ENCODE peak calls at places on chromosomes 1 and 21, in nine cellular contexts. One of them, this sample, is unnamed.

GRCh38 chr1:77484334-77484733 is 198.1 kb downstream of the ZZZ3 start:
- DNase-seq in A549: no peak
- DNase-seq in fibroblast of lung: no peak
- DNase-seq in aorta: no peak
- DNase-seq in AG04449: no peak
- DNase-seq in ovary: no peak
- DNase-seq in kidney epithelial cell: no peak
- DNase-seq in right cardiac atrium: no peak
- DNase-seq in endodermal cell: no peak
- DNase-seq in this sample: no peak

GRCh38 chr1:183278736-183279591 is 92.9 kb downstream of the LAMC2 start:
- DNase-seq in ovary: no peak
- DNase-seq in aorta: no peak
- DNase-seq in A549: no peak
- DNase-seq in endodermal cell: peak; percentile 79
- DNase-seq in fibroblast of lung: peak; percentile 64
- DNase-seq in AG04449: no peak
- DNase-seq in kidney epithelial cell: peak; percentile 48
- DNase-seq in right cardiac atrium: peak; percentile 38
- DNase-seq in this sample: no peak

GRCh38 chr1:78255849-78256248 is 210.1 kb downstream of the GIPC2 start:
- DNase-seq in aorta: no peak
- DNase-seq in AG04449: no peak
- DNase-seq in kidney epithelial cell: no peak
- DNase-seq in right cardiac atrium: no peak
- DNase-seq in ovary: no peak
- DNase-seq in A549: no peak
- DNase-seq in endodermal cell: no peak
- DNase-seq in fibroblast of lung: no peak
- DNase-seq in this sample: no peak

GRCh38 chr1:153541641-153542569 is 1.2 kb upstream of the S100A5 start:
- DNase-seq in endodermal cell: no peak
- DNase-seq in fibroblast of lung: no peak
- DNase-seq in aorta: no peak
- DNase-seq in ovary: peak; percentile 20
- DNase-seq in A549: no peak
- DNase-seq in kidney epithelial cell: no peak
- DNase-seq in right cardiac atrium: no peak
- DNase-seq in AG04449: no peak
- DNase-seq in this sample: no peak

GRCh38 chr1:100597069-100597741 is 59.3 kb downstream of the GPR88 start:
- DNase-seq in endodermal cell: no peak
- DNase-seq in fibroblast of lung: peak; percentile 65
- DNase-seq in kidney epithelial cell: peak; percentile 78
- DNase-seq in right cardiac atrium: no peak
- DNase-seq in A549: no peak
- DNase-seq in ovary: no peak
- DNase-seq in aorta: no peak
- DNase-seq in AG04449: peak; percentile 66
- DNase-seq in this sample: peak; percentile 73

GRCh38 chr1:192951961-192952460 is 107.1 kb downstream of the UCHL5 start:
- DNase-seq in endodermal cell: no peak
- DNase-seq in AG04449: peak; percentile 58
- DNase-seq in right cardiac atrium: no peak
- DNase-seq in aorta: no peak
- DNase-seq in fibroblast of lung: peak; percentile 89
- DNase-seq in kidney epithelial cell: peak; percentile 79
- DNase-seq in ovary: no peak
- DNase-seq in A549: peak; percentile 49
- DNase-seq in this sample: peak; percentile 82

GRCh38 chr1:201561195-201561564 is 22.3 kb downstream of the NAV1 start:
- DNase-seq in AG04449: no peak
- DNase-seq in endodermal cell: no peak
- DNase-seq in fibroblast of lung: no peak
- DNase-seq in aorta: no peak
- DNase-seq in right cardiac atrium: no peak
- DNase-seq in A549: no peak
- DNase-seq in ovary: no peak
- DNase-seq in kidney epithelial cell: no peak
- DNase-seq in this sample: no peak

GRCh38 chr1:86054396-86054795 is 102.2 kb downstream of the COL24A1 start:
- DNase-seq in AG04449: no peak
- DNase-seq in endodermal cell: no peak
- DNase-seq in fibroblast of lung: no peak
- DNase-seq in ovary: no peak
- DNase-seq in right cardiac atrium: no peak
- DNase-seq in aorta: no peak
- DNase-seq in kidney epithelial cell: no peak
- DNase-seq in A549: no peak
- DNase-seq in this sample: no peak

GRCh38 chr21:44686000-44686781 is 4.2 kb upstream of the KRTAP12-1 start:
- DNase-seq in kidney epithelial cell: no peak
- DNase-seq in right cardiac atrium: no peak
- DNase-seq in ovary: no peak
- DNase-seq in aorta: no peak
- DNase-seq in A549: no peak
- DNase-seq in fibroblast of lung: no peak
- DNase-seq in AG04449: no peak
- DNase-seq in endodermal cell: peak; percentile 86
- DNase-seq in this sample: no peak

GRCh38 chr1:172818841-172819527 is 160.1 kb downstream of the FASLG start:
- DNase-seq in right cardiac atrium: no peak
- DNase-seq in aorta: peak; percentile 49
- DNase-seq in kidney epithelial cell: no peak
- DNase-seq in endodermal cell: no peak
- DNase-seq in AG04449: no peak
- DNase-seq in A549: no peak
- DNase-seq in fibroblast of lung: peak; percentile 53
- DNase-seq in ovary: no peak
- DNase-seq in this sample: no peak

GRCh38 chr1:42618866-42619265 is 39.4 kb upstream of the PPIH start:
- DNase-seq in fibroblast of lung: peak; percentile 12
- DNase-seq in right cardiac atrium: no peak
- DNase-seq in aorta: no peak
- DNase-seq in AG04449: no peak
- DNase-seq in kidney epithelial cell: no peak
- DNase-seq in A549: no peak
- DNase-seq in ovary: no peak
- DNase-seq in endodermal cell: no peak
- DNase-seq in this sample: no peak

GRCh38 chr21:25934130-25934529 is 199.4 kb downstream of the GABPA start:
- DNase-seq in ovary: no peak
- DNase-seq in endodermal cell: no peak
- DNase-seq in A549: no peak
- DNase-seq in right cardiac atrium: no peak
- DNase-seq in kidney epithelial cell: no peak
- DNase-seq in AG04449: no peak
- DNase-seq in fibroblast of lung: peak; percentile 63
- DNase-seq in aorta: no peak
- DNase-seq in this sample: no peak

GRCh38 chr21:46116846-46117585 is 19.1 kb downstream of the COL6A2 start:
- DNase-seq in AG04449: no peak
- DNase-seq in ovary: peak; percentile 21
- DNase-seq in A549: no peak
- DNase-seq in aorta: peak; percentile 39
- DNase-seq in kidney epithelial cell: no peak
- DNase-seq in endodermal cell: peak; percentile 30
- DNase-seq in right cardiac atrium: peak; percentile 16
- DNase-seq in fibroblast of lung: peak; percentile 81
- DNase-seq in this sample: no peak

GRCh38 chr1:90798883-90799282 is 81.8 kb upstream of the BARHL2 start:
- DNase-seq in fibroblast of lung: no peak
- DNase-seq in AG04449: no peak
- DNase-seq in A549: no peak
- DNase-seq in ovary: no peak
- DNase-seq in endodermal cell: no peak
- DNase-seq in aorta: no peak
- DNase-seq in right cardiac atrium: no peak
- DNase-seq in kidney epithelial cell: no peak
- DNase-seq in this sample: no peak

GRCh38 chr21:34971656-34972055 is 77.4 kb downstream of the RUNX1 start:
- DNase-seq in ovary: no peak
- DNase-seq in AG04449: no peak
- DNase-seq in aorta: no peak
- DNase-seq in fibroblast of lung: no peak
- DNase-seq in endodermal cell: no peak
- DNase-seq in A549: no peak
- DNase-seq in right cardiac atrium: no peak
- DNase-seq in kidney epithelial cell: no peak
- DNase-seq in this sample: no peak

GRCh38 chr21:34970126-34970525 is 79.0 kb downstream of the RUNX1 start:
- DNase-seq in fibroblast of lung: no peak
- DNase-seq in A549: no peak
- DNase-seq in ovary: no peak
- DNase-seq in AG04449: no peak
- DNase-seq in endodermal cell: no peak
- DNase-seq in right cardiac atrium: no peak
- DNase-seq in kidney epithelial cell: no peak
- DNase-seq in aorta: no peak
- DNase-seq in this sample: no peak

GRCh38 chr21:34970566-34970965 is 78.5 kb downstream of the RUNX1 start:
- DNase-seq in kidney epithelial cell: no peak
- DNase-seq in AG04449: no peak
- DNase-seq in right cardiac atrium: no peak
- DNase-seq in fibroblast of lung: no peak
- DNase-seq in A549: no peak
- DNase-seq in endodermal cell: no peak
- DNase-seq in ovary: no peak
- DNase-seq in aorta: no peak
- DNase-seq in this sample: no peak

GRCh38 chr21:34974162-34974981 is 74.7 kb downstream of the RUNX1 start:
- DNase-seq in kidney epithelial cell: no peak
- DNase-seq in right cardiac atrium: no peak
- DNase-seq in fibroblast of lung: peak; percentile 71
- DNase-seq in A549: no peak
- DNase-seq in aorta: no peak
- DNase-seq in AG04449: no peak
- DNase-seq in ovary: no peak
- DNase-seq in endodermal cell: no peak
- DNase-seq in this sample: no peak

DNA sequence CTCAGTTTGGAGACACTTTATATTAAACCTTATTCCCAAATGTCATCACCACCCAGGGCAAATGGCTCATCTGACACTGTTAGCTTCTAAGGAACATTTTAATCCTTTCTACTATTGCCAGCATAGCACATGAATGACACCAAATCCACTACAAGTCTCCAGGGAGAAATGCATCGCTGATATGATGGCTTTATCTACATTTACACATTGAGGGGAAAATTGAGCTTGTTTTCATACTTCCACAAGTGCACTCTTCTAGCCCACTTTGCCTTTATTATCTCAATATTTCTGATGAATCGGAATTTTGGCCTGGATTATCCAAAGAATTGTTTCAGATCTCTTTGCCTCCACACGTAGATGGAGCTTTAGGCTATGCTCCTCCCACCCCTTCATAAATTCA is 75.4 kb downstream of the RUNX1 start:
- DNase-seq in aorta: no peak
- DNase-seq in fibroblast of lung: no peak
- DNase-seq in right cardiac atrium: no peak
- DNase-seq in kidney epithelial cell: no peak
- DNase-seq in ovary: no peak
- DNase-seq in endodermal cell: no peak
- DNase-seq in AG04449: no peak
- DNase-seq in A549: no peak
- DNase-seq in this sample: no peak
- H3K4me3 ChIP-seq in aorta: no peak overlapping the region
- H3K4me3 ChIP-seq in fibroblast of lung: no peak overlapping the region
- H3K4me3 ChIP-seq in right cardiac atrium: no peak overlapping the region
- H3K4me3 ChIP-seq in kidney epithelial cell: no peak overlapping the region
- H3K4me3 ChIP-seq in ovary: no peak overlapping the region
- H3K4me3 ChIP-seq in endodermal cell: no peak overlapping the region
- H3K4me3 ChIP-seq in AG04449: no peak overlapping the region
- H3K4me3 ChIP-seq in A549: no peak overlapping the region
- H3K4me3 ChIP-seq in this sample: no peak overlapping the region

GRCh38 chr1:198643001-198643400 is 4.2 kb downstream of the PTPRC start:
- DNase-seq in ovary: no peak
- DNase-seq in fibroblast of lung: no peak
- DNase-seq in endodermal cell: no peak
- DNase-seq in AG04449: no peak
- DNase-seq in aorta: no peak
- DNase-seq in A549: no peak
- DNase-seq in kidney epithelial cell: no peak
- DNase-seq in right cardiac atrium: no peak
- DNase-seq in this sample: no peak
- H3K4me3 ChIP-seq in ovary: no peak overlapping the region
- H3K4me3 ChIP-seq in fibroblast of lung: no peak overlapping the region
- H3K4me3 ChIP-seq in endodermal cell: no peak overlapping the region
- H3K4me3 ChIP-seq in AG04449: no peak overlapping the region
- H3K4me3 ChIP-seq in aorta: no peak overlapping the region
- H3K4me3 ChIP-seq in A549: no peak overlapping the region
- H3K4me3 ChIP-seq in kidney epithelial cell: no peak overlapping the region
- H3K4me3 ChIP-seq in right cardiac atrium: no peak overlapping the region
- H3K4me3 ChIP-seq in this sample: no peak overlapping the region

GRCh38 chr1:230232352-230232751 is 165.3 kb downstream of the GALNT2 start:
- DNase-seq in fibroblast of lung: peak; percentile 25
- DNase-seq in ovary: no peak
- DNase-seq in kidney epithelial cell: no peak
- DNase-seq in A549: no peak
- DNase-seq in right cardiac atrium: no peak
- DNase-seq in aorta: no peak
- DNase-seq in endodermal cell: peak; percentile 73
- DNase-seq in AG04449: no peak
- DNase-seq in this sample: no peak
- H3K4me3 ChIP-seq in fibroblast of lung: peak overlapping the region; percentile 3
- H3K4me3 ChIP-seq in ovary: no peak overlapping the region
- H3K4me3 ChIP-seq in kidney epithelial cell: no peak overlapping the region
- H3K4me3 ChIP-seq in A549: no peak overlapping the region
- H3K4me3 ChIP-seq in right cardiac atrium: no peak overlapping the region
- H3K4me3 ChIP-seq in aorta: no peak overlapping the region
- H3K4me3 ChIP-seq in endodermal cell: peak overlapping the region; percentile 13
- H3K4me3 ChIP-seq in AG04449: no peak overlapping the region
- H3K4me3 ChIP-seq in this sample: no peak overlapping the region

DNA sequence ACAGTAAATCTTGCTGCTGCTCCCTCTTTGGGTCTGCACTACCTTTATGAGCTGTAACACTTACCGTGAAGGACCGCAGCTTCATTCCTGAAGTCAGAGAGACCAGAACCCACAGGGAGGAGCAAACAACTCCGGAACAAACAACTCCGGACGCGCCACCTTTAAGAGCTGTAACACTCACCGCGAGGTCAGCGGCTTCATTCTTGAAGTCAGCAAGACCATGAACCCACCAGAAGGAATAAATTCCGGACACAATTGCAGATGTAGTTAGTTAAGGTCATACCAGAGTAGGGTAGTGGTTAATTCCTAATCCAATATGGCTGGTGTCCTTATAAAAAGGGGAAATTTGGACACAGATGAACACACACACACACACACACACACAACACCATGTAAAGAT is 37.7 kb downstream of the VTCN1 start:
- DNase-seq in aorta: no peak
- DNase-seq in A549: no peak
- DNase-seq in right cardiac atrium: no peak
- DNase-seq in kidney epithelial cell: no peak
- DNase-seq in endodermal cell: no peak
- DNase-seq in fibroblast of lung: no peak
- DNase-seq in AG04449: no peak
- DNase-seq in ovary: no peak
- DNase-seq in this sample: no peak
- H3K4me3 ChIP-seq in aorta: no peak overlapping the region
- H3K4me3 ChIP-seq in A549: no peak overlapping the region
- H3K4me3 ChIP-seq in right cardiac atrium: no peak overlapping the region
- H3K4me3 ChIP-seq in kidney epithelial cell: no peak overlapping the region
- H3K4me3 ChIP-seq in endodermal cell: no peak overlapping the region
- H3K4me3 ChIP-seq in fibroblast of lung: no peak overlapping the region
- H3K4me3 ChIP-seq in AG04449: no peak overlapping the region
- H3K4me3 ChIP-seq in ovary: no peak overlapping the region
- H3K4me3 ChIP-seq in this sample: no peak overlapping the region

GRCh38 chr1:245710961-245711903 is 556.4 kb downstream of the KIF26B start:
- DNase-seq in A549: no peak
- DNase-seq in aorta: no peak
- DNase-seq in fibroblast of lung: no peak
- DNase-seq in right cardiac atrium: no peak
- DNase-seq in kidney epithelial cell: no peak
- DNase-seq in AG04449: no peak
- DNase-seq in endodermal cell: peak; percentile 80
- DNase-seq in ovary: no peak
- DNase-seq in this sample: no peak
- H3K4me3 ChIP-seq in A549: no peak overlapping the region
- H3K4me3 ChIP-seq in aorta: no peak overlapping the region
- H3K4me3 ChIP-seq in fibroblast of lung: no peak overlapping the region
- H3K4me3 ChIP-seq in right cardiac atrium: no peak overlapping the region
- H3K4me3 ChIP-seq in kidney epithelial cell: no peak overlapping the region
- H3K4me3 ChIP-seq in AG04449: no peak overlapping the region
- H3K4me3 ChIP-seq in endodermal cell: no peak overlapping the region
- H3K4me3 ChIP-seq in ovary: no peak overlapping the region
- H3K4me3 ChIP-seq in this sample: no peak overlapping the region

This sample was measured in skeletal muscle cell.